ENCODE peak calls at places on chromosomes 5 and 9, in four cellular contexts. Y is gastrocnemius medialis; U is CD4-positive, alpha-beta memory T cell; X is ovary. V is an unnamed sample. For H3K9me3, the result is how much of the 10 kb centered on the place peaks cover.

GRCh38 chr9:77016111-77016525 is 3.3 kb upstream of the FOXB2 start:
- DNase-seq in Y (no peak), U (no peak), X (no peak), V (no peak)

GRCh38 chr9:94668424-94668916 is 29.2 kb upstream of the FBP1 start:
- DNase-seq in Y (no peak), U (no peak), X (no peak), V (no peak)

GRCh38 chr9:94767331-94768099 is 41.0 kb downstream of the AOPEP start:
- DNase-seq in Y (no peak), U (no peak), X (no peak), V (no peak)

GRCh38 chr5:53423724-53424123 is 56.7 kb upstream of the FST start:
- DNase-seq in Y (no peak), U (no peak), X (no peak), V (no peak)

GRCh38 chr9:129697956-129698757 is 32.7 kb downstream of the PRRX2 start:
- DNase-seq in Y (peak), U (no peak), X (peak), V (no peak)

GRCh38 chr5:142015781-142016533 is 3.1 kb upstream of the GNPDA1 start:
- DNase-seq in Y (no peak), U (peak), X (no peak), V (no peak)

GRCh38 chr5:150639317-150639738 is 1.1 kb upstream of the SYNPO start:
- DNase-seq in Y (no peak), U (no peak), X (no peak), V (no peak)

GRCh38 chr5:55832446-55832845 is 18.7 kb upstream of the IL31RA start:
- DNase-seq in Y (no peak), U (no peak), X (no peak), V (no peak)

GRCh38 chr5:74947961-74948613 is 81.9 kb upstream of the FAM169A start:
- DNase-seq in Y (no peak), U (no peak), X (no peak), V (no peak)

GRCh38 chr5:56480305-56481146 is 247.4 kb upstream of the ANKRD55 start:
- DNase-seq in Y (peak), U (no peak), X (peak), V (no peak)

DNA sequence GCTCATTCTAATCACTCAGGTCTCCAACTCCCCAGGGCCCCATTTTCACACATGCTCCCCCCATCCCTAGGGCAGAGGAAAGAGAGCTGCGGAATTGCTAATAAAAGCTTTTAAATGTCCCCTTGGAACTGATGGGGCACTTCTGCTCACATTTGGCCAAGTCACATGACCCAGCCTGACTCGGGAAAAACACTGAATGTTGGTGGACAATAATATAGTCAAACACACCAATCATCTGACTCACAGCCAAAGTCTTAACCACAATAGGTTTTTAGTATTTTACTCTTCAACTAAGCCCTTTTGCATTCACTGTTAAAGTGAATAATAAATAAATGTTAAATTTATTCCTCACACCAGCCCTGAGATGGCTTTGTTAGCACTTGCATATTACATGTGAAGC is 1.6 kb downstream of the FBLL1 start:
- DNase-seq in Y (no peak), U (no peak), X (no peak), V (no peak)
- H3K4me3 ChIP-seq in Y (no peak), U (no peak), X (no peak), V (no peak)

GRCh38 chr5:57642698-57643097 is 160.1 kb upstream of the ACTBL2 start:
- DNase-seq in Y (no peak), U (no peak), X (no peak), V (no peak)

DNA sequence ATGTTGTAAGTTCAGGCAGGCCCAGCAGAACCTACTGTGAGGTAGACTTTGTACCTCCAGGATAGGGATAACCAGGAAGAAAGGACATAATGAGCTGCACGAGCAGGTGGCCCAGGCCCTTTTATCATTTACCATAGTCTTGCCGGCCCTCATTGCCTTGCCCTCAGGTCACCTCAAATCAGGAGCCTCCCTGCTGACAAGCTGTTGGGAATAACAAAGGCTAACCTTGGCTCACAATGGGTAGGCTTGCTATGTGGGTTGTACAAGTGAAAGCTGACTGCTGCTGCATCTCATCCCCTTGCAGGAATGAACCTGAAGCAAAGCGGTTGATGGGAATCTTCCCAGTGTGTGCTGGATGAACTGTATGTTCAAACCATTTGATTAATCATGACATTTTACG is 159.5 kb upstream of the ACTBL2 start:
- DNase-seq in Y (no peak), U (no peak), X (no peak), V (no peak)
- H3K9me3 ChIP-seq in Y (under half), U (under half), X (under half), V (under half)

GRCh38 chr5:54717459-54717858 is 199.9 kb downstream of the SNX18 start:
- DNase-seq in Y (no peak), U (no peak), X (no peak), V (no peak)

GRCh38 chr5:54717870-54718269 is 200.3 kb downstream of the SNX18 start:
- DNase-seq in Y (no peak), U (peak), X (no peak), V (no peak)

GRCh38 chr5:54718647-54719046 is 201.1 kb downstream of the SNX18 start:
- DNase-seq in Y (peak), U (no peak), X (no peak), V (no peak)

GRCh38 chr5:54709096-54709495 is 191.5 kb downstream of the SNX18 start:
- DNase-seq in Y (no peak), U (no peak), X (no peak), V (no peak)

GRCh38 chr5:54713923-54714581 is 196.5 kb downstream of the SNX18 start:
- DNase-seq in Y (no peak), U (no peak), X (no peak), V (no peak)
- H3K4me3 ChIP-seq in Y (no peak), U (no peak), X (no peak), V (no peak)

GRCh38 chr5:135629666-135630065 is 50.9 kb upstream of the CXCL14 start:
- DNase-seq in Y (no peak), U (no peak), X (no peak), V (peak)
- H3K9me3 ChIP-seq in Y (under half), U (under half), X (under half), V (under half)

GRCh38 chr5:130350131-130350530 is 445.9 kb downstream of the CHSY3 start:
- DNase-seq in Y (no peak), U (no peak), X (no peak), V (no peak)
- H3K4me3 ChIP-seq in Y (no peak), U (no peak), X (no peak), V (no peak)

GRCh38 chr5:3377831-3378230 is 217.8 kb upstream of the IRX1 start:
- DNase-seq in Y (no peak), U (no peak), X (no peak), V (no peak)
- H3K9me3 ChIP-seq in Y (under half), U (under half), X (under half), V (under half)

DNA sequence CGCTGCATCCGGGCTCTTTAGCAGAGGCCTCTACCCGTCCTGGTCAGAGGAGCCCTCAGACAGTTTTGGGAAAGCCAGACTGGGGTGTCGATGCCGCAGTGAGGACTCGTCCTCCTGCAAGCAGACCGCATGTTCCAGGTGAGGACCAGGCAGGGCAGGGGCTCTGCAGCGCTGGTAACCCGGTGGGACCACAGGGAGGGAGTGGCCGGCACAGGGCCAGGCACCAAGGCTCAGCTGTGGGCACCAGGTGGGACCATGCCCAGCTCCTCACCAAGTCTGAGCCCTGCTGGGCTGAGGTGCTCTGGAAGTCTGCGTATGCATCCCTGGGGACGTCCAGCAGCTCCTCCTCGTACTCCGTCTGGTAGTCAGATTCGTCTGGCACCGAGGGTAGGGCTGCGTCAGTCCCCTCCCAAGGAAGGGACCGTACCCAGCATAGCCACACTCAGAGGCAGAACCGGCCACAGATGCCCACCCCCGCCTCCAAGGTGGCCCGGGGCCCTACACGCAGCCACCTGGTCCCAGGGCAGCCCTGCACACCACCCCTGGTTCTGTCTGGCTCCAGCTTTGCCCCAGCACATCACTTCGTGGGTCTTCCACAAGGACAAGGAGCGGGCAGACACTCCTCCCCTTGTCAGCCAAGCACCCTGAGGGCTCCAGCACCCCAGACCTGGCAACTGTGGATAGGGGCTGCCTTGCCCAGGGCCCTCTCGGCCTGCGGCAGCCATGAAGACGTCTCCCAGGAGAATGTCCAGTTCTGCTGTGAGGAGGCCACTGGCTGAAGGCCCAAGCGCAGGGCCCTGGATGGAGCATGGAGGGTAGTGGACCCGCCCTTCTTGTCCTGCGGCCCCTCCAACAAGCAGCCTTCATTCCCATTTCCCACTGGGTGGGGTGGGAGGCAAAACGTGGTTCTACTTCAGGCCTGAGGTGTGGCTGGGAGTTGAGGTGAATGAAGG is 1.5 kb upstream of the NSMF start:
- DNase-seq in Y (peak), U (no peak), X (peak), V (no peak)
- H3K4me3 ChIP-seq in Y (no peak), U (no peak), X (no peak), V (no peak)

V was measured in WERI-Rb-1.